ENCODE peak calls at places on chromosomes 13 and 19, in nine cellular contexts. L is CD4-positive, alpha-beta memory T cell; D is EL; O is activated naive CD4-positive, alpha-beta T cell treated with anti-CD3 and anti-CD28 coated beads, Interleukin-2, amount 10 ng/mL, durations not matched to agents 7 days and 5 days; M is HT-29; R is progenitor cell of endocrine pancreas; G is H7; I is hepatic stellate cell; Q is NCI-H69. B is an unnamed sample.

GRCh38 chr19:18698321-18699167 is 15.1 kb downstream of the CRTC1 start:
- DNase-seq in Q (peak; percentile 89), D (no peak), M (no peak), G (no peak), R (no peak), O (no peak), I (no peak), L (no peak), B (no peak)

GRCh38 chr13:44899967-44900366 is 89.3 kb downstream of the NUFIP1 start:
- DNase-seq in Q (peak; percentile 90), M (peak; percentile 55), O (no peak), I (no peak), R (no peak), L (no peak), D (no peak), G (no peak), B (no peak)

GRCh38 chr13:74132768-74133656 is 1.2 kb downstream of the KLF12 start:
- DNase-seq in M (no peak), D (peak; percentile 51), L (peak; percentile 52), O (peak; percentile 59), R (no peak), Q (peak; percentile 59), I (peak; percentile 28), G (peak; percentile 56), B (no peak)

GRCh38 chr13:79481685-79482052 is 714 bp downstream of the NDFIP2 start:
- DNase-seq in G (no peak), O (peak; percentile 35), R (no peak), D (no peak), M (peak; percentile 71), L (peak; percentile 26), I (no peak), Q (no peak), B (peak; percentile 17)

GRCh38 chr13:21501709-21502108 is 42.6 kb upstream of the ZDHHC20 start:
- DNase-seq in D (no peak), Q (no peak), I (no peak), M (peak; percentile 18), R (no peak), O (no peak), L (no peak), G (peak; percentile 49), B (no peak)

GRCh38 chr19:33473644-33474305 is 47.8 kb downstream of the PEPD start:
- DNase-seq in M (peak; percentile 63), R (no peak), D (peak; percentile 67), O (no peak), G (no peak), L (no peak), Q (no peak), I (no peak), B (peak; percentile 66)

GRCh38 chr19:4077800-4078683 is 11.3 kb upstream of the ZBTB7A start:
- DNase-seq in L (peak; percentile 40), O (peak; percentile 72), I (peak; percentile 58), Q (peak; percentile 57), R (no peak), D (peak; percentile 60), M (peak; percentile 38), G (peak; percentile 89), B (peak; percentile 75)

GRCh38 chr19:3338541-3339181 is 27.7 kb upstream of the NFIC start:
- DNase-seq in O (peak; percentile 69), D (no peak), R (no peak), I (peak; percentile 32), M (peak; percentile 48), L (peak; percentile 60), G (no peak), Q (peak; percentile 88), B (no peak)

GRCh38 chr19:5006201-5006600 is 37.3 kb downstream of the KDM4B start:
- DNase-seq in I (no peak), L (no peak), Q (no peak), D (peak; percentile 32), O (no peak), G (no peak), R (no peak), M (no peak), B (peak; percentile 34)

GRCh38 chr13:31595568-31595967 is 143.8 kb upstream of the RXFP2 start:
- DNase-seq in G (no peak), I (peak; percentile 30), O (no peak), R (no peak), M (no peak), Q (no peak), D (no peak), L (no peak), B (no peak)

GRCh38 chr19:49613374-49613773 is 22.4 kb downstream of the PRR12 start:
- DNase-seq in M (peak; percentile 41), R (no peak), G (peak; percentile 33), Q (peak; percentile 50), D (peak; percentile 47), L (no peak), O (no peak), I (peak; percentile 53), B (peak; percentile 62)

GRCh38 chr19:41734156-41734555 is 21.2 kb upstream of the CEACAM6 start:
- DNase-seq in R (no peak), M (no peak), G (no peak), Q (no peak), D (no peak), O (no peak), L (no peak), I (no peak), B (no peak)

GRCh38 chr13:37889102-37889501 is 19.5 kb upstream of the TRPC4 start:
- DNase-seq in L (no peak), R (no peak), O (no peak), I (no peak), D (peak; percentile 26), Q (no peak), M (no peak), G (no peak), B (no peak)

GRCh38 chr13:30159446-30159839 is 147.9 kb downstream of the KATNAL1 start:
- DNase-seq in I (peak; percentile 79), L (no peak), M (no peak), G (no peak), D (peak; percentile 91), R (no peak), Q (peak; percentile 19), O (peak; percentile 30), B (peak; percentile 90)

B was measured in Daoy.